ENCODE peak calls at places on chromosomes 13 and 19, in ten cellular contexts. One of them, this sample, is unnamed.

GRCh38 chr19:8115805-8116396 is 33.5 kb downstream of the FBN3 start:
- DNase-seq in HFF-Myc: no peak
- DNase-seq in kidney tubule cell: no peak
- DNase-seq in pons: no peak
- DNase-seq in NCI-H446: no peak
- DNase-seq in EH: no peak
- DNase-seq in heart right ventricle: no peak
- DNase-seq in EL: no peak
- DNase-seq in NCI-H2081: no peak
- DNase-seq in GM13977: no peak
- DNase-seq in this sample: no peak

GRCh38 chr19:38194061-38194701 is 29.8 kb downstream of the DPF1 start:
- DNase-seq in HFF-Myc: no peak
- DNase-seq in kidney tubule cell: peak
- DNase-seq in pons: no peak
- DNase-seq in NCI-H446: no peak
- DNase-seq in EH: no peak
- DNase-seq in heart right ventricle: no peak
- DNase-seq in EL: no peak
- DNase-seq in NCI-H2081: no peak
- DNase-seq in GM13977: no peak
- DNase-seq in this sample: no peak

GRCh38 chr13:38866649-38867048 is 124.0 kb downstream of the STOML3 start:
- DNase-seq in HFF-Myc: no peak
- DNase-seq in kidney tubule cell: peak
- DNase-seq in pons: peak
- DNase-seq in NCI-H446: no peak
- DNase-seq in EH: no peak
- DNase-seq in heart right ventricle: no peak
- DNase-seq in EL: peak
- DNase-seq in NCI-H2081: no peak
- DNase-seq in GM13977: no peak
- DNase-seq in this sample: no peak

GRCh38 chr13:98280176-98280510 is 103.1 kb upstream of the RNF113B start:
- DNase-seq in HFF-Myc: no peak
- DNase-seq in kidney tubule cell: no peak
- DNase-seq in pons: no peak
- DNase-seq in NCI-H446: no peak
- DNase-seq in EH: no peak
- DNase-seq in heart right ventricle: no peak
- DNase-seq in EL: no peak
- DNase-seq in NCI-H2081: no peak
- DNase-seq in GM13977: no peak
- DNase-seq in this sample: no peak

GRCh38 chr19:46131485-46132143 is 7.1 kb upstream of the IGFL3 start:
- DNase-seq in HFF-Myc: no peak
- DNase-seq in kidney tubule cell: no peak
- DNase-seq in pons: no peak
- DNase-seq in NCI-H446: no peak
- DNase-seq in EH: no peak
- DNase-seq in heart right ventricle: no peak
- DNase-seq in EL: no peak
- DNase-seq in NCI-H2081: no peak
- DNase-seq in GM13977: no peak
- DNase-seq in this sample: no peak

GRCh38 chr19:5138606-5139594 is 170.0 kb downstream of the KDM4B start:
- DNase-seq in HFF-Myc: peak
- DNase-seq in kidney tubule cell: no peak
- DNase-seq in pons: peak
- DNase-seq in NCI-H446: no peak
- DNase-seq in EH: peak
- DNase-seq in heart right ventricle: peak
- DNase-seq in EL: peak
- DNase-seq in NCI-H2081: no peak
- DNase-seq in GM13977: peak
- DNase-seq in this sample: no peak

GRCh38 chr19:55044286-55044685 is 6.2 kb upstream of the GP6 start:
- DNase-seq in HFF-Myc: no peak
- DNase-seq in kidney tubule cell: no peak
- DNase-seq in pons: no peak
- DNase-seq in NCI-H446: no peak
- DNase-seq in EH: no peak
- DNase-seq in heart right ventricle: no peak
- DNase-seq in EL: no peak
- DNase-seq in NCI-H2081: no peak
- DNase-seq in GM13977: no peak
- DNase-seq in this sample: no peak

GRCh38 chr19:45577111-45577905 is 7.3 kb downstream of the OPA3 start:
- DNase-seq in HFF-Myc: no peak
- DNase-seq in kidney tubule cell: peak
- DNase-seq in pons: no peak
- DNase-seq in NCI-H446: no peak
- DNase-seq in EH: peak
- DNase-seq in heart right ventricle: no peak
- DNase-seq in EL: peak
- DNase-seq in NCI-H2081: no peak
- DNase-seq in GM13977: no peak
- DNase-seq in this sample: no peak

GRCh38 chr13:27466513-27466912 is 16.1 kb upstream of the MTIF3 start:
- DNase-seq in HFF-Myc: no peak
- DNase-seq in kidney tubule cell: no peak
- DNase-seq in pons: no peak
- DNase-seq in NCI-H446: peak
- DNase-seq in EH: no peak
- DNase-seq in heart right ventricle: no peak
- DNase-seq in EL: no peak
- DNase-seq in NCI-H2081: no peak
- DNase-seq in GM13977: no peak
- DNase-seq in this sample: no peak

This sample was measured in tibial artery.